ENCODE peak calls at places on chromosome 7, in ten cellular contexts. D is CD8-positive, alpha-beta T cell; S is GM23248; R is body of pancreas; L is cardiac muscle cell; B is psoas muscle; H is Peyer's patch; P is right cardiac atrium; T is upper lobe of right lung; C is ovary. E is an unnamed sample. For H3K4me1 and H3K27me3, the result is how much of the 10 kb centered on the place peaks cover.

GRCh38 chr7:143434660-143435059 is 8.6 kb upstream of the TAS2R60 start:
- DNase-seq in R (no peak), T (no peak), S (peak), D (no peak), H (peak), L (peak), B (peak), P (peak), C (no peak), E (no peak)

GRCh38 chr7:94374721-94375120 is 20.0 kb upstream of the COL1A2 start:
- DNase-seq in C (no peak), P (no peak), R (no peak), T (no peak), S (peak), D (no peak), L (peak), B (no peak), H (no peak), E (no peak)

GRCh38 chr7:27107391-27107900 is 5.0 kb upstream of the HOXA2 start:
- DNase-seq in D (no peak), H (no peak), R (no peak), P (no peak), L (no peak), T (no peak), B (no peak), S (no peak), C (no peak), E (no peak)

GRCh38 chr7:81949306-81949705 is 179.5 kb upstream of the HGF start:
- DNase-seq in R (no peak), B (no peak), T (no peak), D (no peak), L (peak), P (no peak), H (no peak), S (no peak), C (no peak), E (no peak)

GRCh38 chr7:25389489-25390106 is 161.3 kb upstream of the NPVF start:
- DNase-seq in T (no peak), P (no peak), H (no peak), C (no peak), B (no peak), L (peak), D (no peak), R (no peak), S (peak), E (peak)

GRCh38 chr7:112994666-112995065 is 92.0 kb downstream of the GPR85 start:
- DNase-seq in S (peak), L (no peak), C (no peak), D (no peak), R (no peak), P (no peak), H (no peak), B (no peak), T (no peak), E (no peak)

GRCh38 chr7:29457565-29457971 is 106.1 kb upstream of the PRR15 start:
- DNase-seq in P (no peak), H (no peak), B (no peak), R (no peak), T (no peak), S (peak), C (no peak), L (peak), D (no peak), E (peak)

GRCh38 chr7:96921231-96921630 is 84.1 kb upstream of the DLX6 start:
- DNase-seq in D (no peak), T (no peak), B (no peak), H (no peak), S (no peak), P (no peak), C (no peak), L (no peak), R (no peak), E (peak)

GRCh38 chr7:33640732-33641131 is 264.6 kb upstream of the BMPER start:
- DNase-seq in T (no peak), H (no peak), R (no peak), B (no peak), S (peak), C (no peak), D (no peak), P (no peak), L (no peak), E (no peak)

GRCh38 chr7:98548370-98548769 is 68.7 kb upstream of the NPTX2 start:
- DNase-seq in D (no peak), P (no peak), T (no peak), L (no peak), R (no peak), C (no peak), S (no peak), B (no peak), H (no peak), E (no peak)

GRCh38 chr7:136741941-136742340 is 126.5 kb upstream of the CHRM2 start:
- DNase-seq in P (no peak), T (no peak), S (peak), L (no peak), B (no peak), C (no peak), R (no peak), H (no peak), D (no peak), E (no peak)

GRCh38 chr7:343227-343822 is 53.4 kb downstream of the FOXL3 start:
- DNase-seq in S (no peak), C (no peak), H (no peak), R (no peak), P (peak), D (no peak), B (peak), L (no peak), T (no peak), E (no peak)

GRCh38 chr7:47401571-47402570 is 180.0 kb downstream of the TNS3 start:
- DNase-seq in B (peak), D (no peak), H (peak), T (peak), S (no peak), P (no peak), R (peak), C (no peak), L (no peak), E (no peak)

GRCh38 chr7:47403341-47403866 is 178.5 kb downstream of the TNS3 start:
- DNase-seq in P (no peak), L (no peak), T (no peak), B (no peak), D (no peak), H (no peak), S (no peak), C (peak), R (no peak), E (no peak)

GRCh38 chr7:47400001-47400400 is 181.9 kb downstream of the TNS3 start:
- DNase-seq in T (no peak), R (no peak), P (no peak), L (no peak), H (peak), S (no peak), D (no peak), B (no peak), C (peak), E (no peak)

GRCh38 chr7:47402941-47403340 is 179.0 kb downstream of the TNS3 start:
- DNase-seq in S (no peak), C (no peak), D (no peak), L (no peak), B (peak), P (no peak), R (no peak), H (peak), T (peak), E (no peak)

DNA sequence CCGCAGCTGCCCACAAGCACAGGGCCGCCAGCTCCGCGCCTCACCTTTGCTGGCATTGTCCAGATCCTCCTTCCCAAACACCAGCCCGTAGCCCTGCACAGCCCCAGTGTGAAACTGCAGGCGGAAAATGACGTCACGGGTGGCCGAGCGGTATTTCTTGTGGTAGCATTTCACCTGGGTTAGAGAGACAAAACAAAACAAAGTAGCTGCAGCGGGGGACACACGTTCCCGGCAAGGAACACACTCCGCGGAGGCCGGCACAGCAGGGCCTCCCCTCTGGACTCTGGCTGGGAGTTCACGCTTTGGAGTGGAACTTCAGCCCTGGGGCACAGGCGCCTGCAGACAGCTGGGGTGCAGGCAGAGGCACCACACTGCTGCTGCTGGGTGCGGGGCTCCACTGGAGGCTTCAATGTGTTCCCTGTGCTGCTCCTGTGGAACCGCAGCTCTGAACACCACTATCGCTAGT is 181.1 kb downstream of the TNS3 start:
- DNase-seq in P (no peak), D (no peak), B (peak), H (no peak), L (no peak), R (no peak), S (no peak), T (peak), C (no peak), E (no peak)
- H3K4me1 ChIP-seq in P (under half), D (under half), B (under half), H (under half), L (under half), R (under half), S (under half), T (under half), C (under half), E (under half)

GRCh38 chr7:30470783-30471182 is 7.8 kb downstream of the NOD1 start:
- DNase-seq in C (peak), L (peak), P (peak), R (no peak), S (peak), B (no peak), H (no peak), T (no peak), D (no peak), E (no peak)

GRCh38 chr7:30468791-30469190 is 9.8 kb downstream of the NOD1 start:
- DNase-seq in C (peak), B (no peak), R (no peak), H (no peak), L (peak), D (no peak), P (peak), T (no peak), S (peak), E (no peak)

GRCh38 chr7:30470163-30470770 is 8.3 kb downstream of the NOD1 start:
- DNase-seq in L (peak), T (no peak), H (no peak), R (no peak), B (peak), P (peak), D (no peak), C (peak), S (peak), E (no peak)

GRCh38 chr7:30468041-30468440 is 10.5 kb downstream of the NOD1 start:
- DNase-seq in R (no peak), B (no peak), L (no peak), T (no peak), S (no peak), C (no peak), P (no peak), D (no peak), H (no peak), E (no peak)

GRCh38 chr7:30469303-30469702 is 9.3 kb downstream of the NOD1 start:
- DNase-seq in H (peak), B (peak), T (peak), C (peak), P (peak), R (peak), S (peak), D (no peak), L (peak), E (peak)
- H3K4me3 ChIP-seq in H (no peak), B (peak), T (no peak), C (peak), P (no peak), R (no peak), S (peak), D (no peak), L (no peak), E (no peak)

GRCh38 chr7:83611776-83612175 is 37.2 kb downstream of the SEMA3E start:
- DNase-seq in D (no peak), H (no peak), C (no peak), T (no peak), L (no peak), S (no peak), R (no peak), P (no peak), B (no peak), E (no peak)
- H3K27me3 ChIP-seq in D (under half), H (under half), C (under half), T (under half), L (under half), S (under half), R (under half), P (under half), B (under half), E (under half)

DNA sequence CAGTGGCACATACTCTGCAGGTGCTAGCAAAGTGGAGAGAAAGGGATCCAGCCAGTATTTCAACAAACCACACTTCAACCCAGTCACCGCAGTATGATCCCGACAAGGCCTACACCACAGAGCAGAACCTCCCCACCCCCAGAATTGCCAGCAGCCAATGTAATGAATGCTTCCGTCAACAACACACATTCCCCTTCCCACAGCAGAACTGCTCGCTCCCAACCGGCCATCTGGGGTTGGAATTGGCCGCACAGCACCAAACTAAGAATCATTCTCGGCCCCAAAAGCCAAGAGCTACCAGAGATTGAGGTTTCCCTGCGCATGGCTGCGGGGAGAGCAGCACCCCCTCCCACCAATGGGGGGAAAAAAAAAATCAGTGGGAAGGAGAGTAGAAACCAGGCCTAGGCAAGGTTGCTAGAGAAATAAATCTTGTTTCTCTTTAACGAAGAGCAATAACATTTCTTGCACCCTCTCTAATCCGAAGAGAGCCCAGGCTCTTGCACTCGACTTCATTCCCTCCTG is 1.1 kb downstream of the WASL start:
- DNase-seq in S (peak), B (peak), C (peak), D (peak), P (peak), R (peak), L (peak), T (peak), H (peak), E (peak)
- H3K4me1 ChIP-seq in S (under half), B (half or more), C (under half), D (half or more), P (under half), R (half or more), L (half or more), T (under half), H (under half), E (under half)

DNA sequence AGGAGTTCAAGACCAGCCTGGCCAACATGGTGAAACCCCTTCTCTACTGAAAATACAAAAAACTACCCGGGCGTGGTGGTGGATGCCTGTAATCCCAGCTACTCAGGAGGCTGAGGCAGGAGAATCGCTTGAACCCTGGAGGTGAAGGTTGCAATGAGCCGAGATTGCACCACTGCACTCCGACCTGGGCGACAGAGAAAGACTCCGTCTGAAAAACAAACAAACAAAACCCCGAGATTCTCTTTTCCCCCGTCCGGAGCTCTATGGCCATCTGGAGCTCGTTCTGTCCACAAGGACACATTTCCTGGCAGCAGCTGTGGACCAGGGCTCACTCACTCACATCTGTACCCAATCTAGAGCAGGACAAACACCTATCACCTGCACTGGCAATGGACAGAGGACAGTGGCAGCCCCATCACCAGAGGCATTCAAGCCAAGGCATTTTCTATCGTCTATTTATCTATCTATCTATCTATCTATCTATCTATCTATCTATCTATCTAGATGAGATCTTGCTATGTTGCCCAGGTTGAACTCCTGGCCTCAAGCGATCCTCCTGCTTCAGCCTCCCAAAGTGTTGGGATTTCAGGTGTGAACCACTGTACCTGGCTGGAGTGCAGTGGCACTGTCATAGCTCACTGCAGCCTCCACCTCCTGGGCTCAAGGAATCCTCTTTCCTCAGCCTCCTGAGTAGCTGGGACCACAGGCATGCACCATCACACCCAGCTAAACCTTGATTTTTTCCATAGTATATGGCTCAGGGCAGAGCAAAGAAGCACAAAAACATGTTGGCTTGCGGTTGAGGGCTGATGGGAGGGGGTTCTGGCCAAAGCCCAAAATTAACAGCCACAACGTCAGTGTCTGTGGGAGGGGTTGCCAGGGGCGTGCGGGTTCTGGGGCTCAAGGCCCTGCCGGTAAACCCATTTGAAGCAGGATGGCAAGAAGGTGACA is 167.2 kb upstream of the TNRC18 start:
- DNase-seq in P (no peak), D (no peak), C (no peak), L (no peak), B (no peak), T (no peak), R (no peak), S (no peak), H (no peak), E (no peak)
- H3K4me3 ChIP-seq in P (no peak), D (no peak), C (no peak), L (no peak), B (no peak), T (no peak), R (no peak), S (no peak), H (no peak), E (no peak)

GRCh38 chr7:151876112-151876898 is 610 bp downstream of the PRKAG2 start:
- DNase-seq in C (peak), R (peak), B (peak), H (peak), S (peak), T (peak), P (peak), L (peak), D (peak), E (peak)

GRCh38 chr7:151876899-151877777 is at the start of gene PRKAG2:
- DNase-seq in R (peak), D (peak), C (peak), B (peak), T (peak), S (peak), H (peak), L (peak), P (peak), E (peak)

GRCh38 chr7:151880688-151881087 is 3.8 kb upstream of the PRKAG2 start:
- DNase-seq in P (no peak), H (no peak), S (no peak), C (no peak), T (no peak), L (no peak), R (no peak), B (no peak), D (no peak), E (no peak)

GRCh38 chr7:151875862-151876111 is 1.1 kb downstream of the PRKAG2 start:
- DNase-seq in R (no peak), P (no peak), S (no peak), D (no peak), C (no peak), T (no peak), L (peak), H (no peak), B (no peak), E (no peak)

DNA sequence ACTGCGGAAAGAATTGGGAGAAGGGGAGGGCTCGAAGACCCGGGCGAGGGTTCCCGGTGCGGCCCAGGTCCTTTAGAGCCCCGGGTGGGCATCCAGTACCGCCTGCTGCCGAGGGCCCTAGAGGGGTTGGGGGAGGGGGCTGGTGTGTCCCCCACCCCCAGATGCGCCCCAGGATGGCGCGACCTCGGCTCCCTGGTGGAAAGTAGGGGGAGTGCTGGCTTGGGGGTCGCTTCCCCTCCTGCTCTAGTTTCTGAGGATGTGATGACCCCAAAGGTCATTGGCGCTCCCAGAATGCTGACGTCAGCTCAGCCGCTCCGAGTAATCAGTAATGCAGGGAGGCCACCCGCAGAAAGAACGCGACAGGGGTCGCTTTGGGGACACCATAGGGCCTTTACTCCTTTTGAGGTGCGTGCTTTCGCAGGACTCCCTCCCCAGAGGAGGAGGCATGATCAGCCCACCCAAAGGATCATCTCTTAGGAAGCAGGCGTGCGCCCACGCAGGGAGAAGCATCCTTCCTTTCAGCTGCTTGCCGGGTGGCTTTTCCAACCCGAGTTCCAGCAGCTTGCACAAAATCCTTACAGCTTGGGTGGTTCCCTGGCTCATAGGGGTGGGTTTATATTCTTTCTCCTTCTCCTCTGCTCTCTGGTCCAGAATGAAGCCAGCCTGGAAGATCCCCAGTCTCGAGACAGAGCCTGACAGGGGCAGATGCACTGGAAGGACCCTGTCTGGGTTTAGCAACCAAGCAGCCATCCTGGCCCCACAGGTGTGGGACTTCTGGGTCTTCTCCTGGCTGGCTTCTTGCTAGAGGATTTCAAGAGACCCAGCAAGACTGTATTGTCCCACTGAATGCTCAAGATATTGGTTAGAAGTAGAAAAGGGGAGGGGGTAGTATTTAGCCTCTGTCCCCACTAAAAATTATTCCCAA is 1.3 kb upstream of the PRKAG2 start:
- DNase-seq in S (no peak), D (no peak), T (no peak), B (peak), C (no peak), L (no peak), R (no peak), P (no peak), H (no peak), E (no peak)
- H3K27me3 ChIP-seq in S (half or more), D (under half), T (under half), B (under half), C (under half), L (under half), R (under half), P (under half), H (under half), E (under half)